ENCODE peak calls at places on chromosomes 16 and 17, in eight cellular contexts. One of them, this sample, is unnamed.

GRCh38 chr17:58082341-58082869 is 814 bp upstream of the DYNLL2 start:
- DNase-seq in tibial artery: no peak
- DNase-seq in IMR-90: no peak
- DNase-seq in choroid plexus epithelial cell: no peak
- DNase-seq in B cell: no peak
- DNase-seq in GM12865: no peak
- DNase-seq in type B pancreatic cell: no peak
- DNase-seq in progenitor cell of endocrine pancreas: no peak
- DNase-seq in this sample: no peak

GRCh38 chr17:47281246-47281645 is 27.6 kb downstream of the ITGB3 start:
- DNase-seq in tibial artery: no peak
- DNase-seq in IMR-90: no peak
- DNase-seq in choroid plexus epithelial cell: no peak
- DNase-seq in B cell: no peak
- DNase-seq in GM12865: no peak
- DNase-seq in type B pancreatic cell: no peak
- DNase-seq in progenitor cell of endocrine pancreas: no peak
- DNase-seq in this sample: no peak

GRCh38 chr17:3818786-3819185 is 17.8 kb upstream of the ITGAE start:
- DNase-seq in tibial artery: no peak
- DNase-seq in IMR-90: no peak
- DNase-seq in choroid plexus epithelial cell: peak
- DNase-seq in B cell: no peak
- DNase-seq in GM12865: peak
- DNase-seq in type B pancreatic cell: no peak
- DNase-seq in progenitor cell of endocrine pancreas: no peak
- DNase-seq in this sample: no peak

GRCh38 chr17:80637286-80637703 is 92.7 kb downstream of the RPTOR start:
- DNase-seq in tibial artery: no peak
- DNase-seq in IMR-90: no peak
- DNase-seq in choroid plexus epithelial cell: no peak
- DNase-seq in B cell: no peak
- DNase-seq in GM12865: no peak
- DNase-seq in type B pancreatic cell: no peak
- DNase-seq in progenitor cell of endocrine pancreas: no peak
- DNase-seq in this sample: no peak

GRCh38 chr17:49588312-49588711 is 12.6 kb downstream of the NXPH3 start:
- DNase-seq in tibial artery: no peak
- DNase-seq in IMR-90: no peak
- DNase-seq in choroid plexus epithelial cell: no peak
- DNase-seq in B cell: no peak
- DNase-seq in GM12865: no peak
- DNase-seq in type B pancreatic cell: no peak
- DNase-seq in progenitor cell of endocrine pancreas: no peak
- DNase-seq in this sample: no peak

GRCh38 chr16:24853830-24854229 is 8.1 kb downstream of the SLC5A11 start:
- DNase-seq in tibial artery: no peak
- DNase-seq in IMR-90: peak
- DNase-seq in choroid plexus epithelial cell: peak
- DNase-seq in B cell: no peak
- DNase-seq in GM12865: no peak
- DNase-seq in type B pancreatic cell: no peak
- DNase-seq in progenitor cell of endocrine pancreas: no peak
- DNase-seq in this sample: peak

GRCh38 chr17:4054446-4054845 is 88.4 kb downstream of the ZZEF1 start:
- DNase-seq in tibial artery: no peak
- DNase-seq in IMR-90: no peak
- DNase-seq in choroid plexus epithelial cell: no peak
- DNase-seq in B cell: no peak
- DNase-seq in GM12865: no peak
- DNase-seq in type B pancreatic cell: no peak
- DNase-seq in progenitor cell of endocrine pancreas: no peak
- DNase-seq in this sample: no peak

GRCh38 chr16:26139884-26140283 is 448.1 kb downstream of the HS3ST4 start:
- DNase-seq in tibial artery: no peak
- DNase-seq in IMR-90: no peak
- DNase-seq in choroid plexus epithelial cell: no peak
- DNase-seq in B cell: no peak
- DNase-seq in GM12865: no peak
- DNase-seq in type B pancreatic cell: no peak
- DNase-seq in progenitor cell of endocrine pancreas: no peak
- DNase-seq in this sample: no peak

GRCh38 chr16:67872131-67872630 is 671 bp upstream of the EDC4 start:
- DNase-seq in tibial artery: no peak
- DNase-seq in IMR-90: no peak
- DNase-seq in choroid plexus epithelial cell: no peak
- DNase-seq in B cell: no peak
- DNase-seq in GM12865: no peak
- DNase-seq in type B pancreatic cell: no peak
- DNase-seq in progenitor cell of endocrine pancreas: no peak
- DNase-seq in this sample: no peak

GRCh38 chr16:78390828-78391227 is 291.4 kb downstream of the WWOX start:
- DNase-seq in tibial artery: no peak
- DNase-seq in IMR-90: no peak
- DNase-seq in choroid plexus epithelial cell: no peak
- DNase-seq in B cell: no peak
- DNase-seq in GM12865: no peak
- DNase-seq in type B pancreatic cell: no peak
- DNase-seq in progenitor cell of endocrine pancreas: no peak
- DNase-seq in this sample: no peak

GRCh38 chr16:78396673-78397072 is 297.2 kb downstream of the WWOX start:
- DNase-seq in tibial artery: no peak
- DNase-seq in IMR-90: no peak
- DNase-seq in choroid plexus epithelial cell: no peak
- DNase-seq in B cell: no peak
- DNase-seq in GM12865: no peak
- DNase-seq in type B pancreatic cell: no peak
- DNase-seq in progenitor cell of endocrine pancreas: no peak
- DNase-seq in this sample: no peak

GRCh38 chr16:78395035-78395434 is 295.6 kb downstream of the WWOX start:
- DNase-seq in tibial artery: no peak
- DNase-seq in IMR-90: no peak
- DNase-seq in choroid plexus epithelial cell: no peak
- DNase-seq in B cell: no peak
- DNase-seq in GM12865: no peak
- DNase-seq in type B pancreatic cell: no peak
- DNase-seq in progenitor cell of endocrine pancreas: no peak
- DNase-seq in this sample: no peak

GRCh38 chr16:78392585-78393195 is 293.2 kb downstream of the WWOX start:
- DNase-seq in tibial artery: no peak
- DNase-seq in IMR-90: no peak
- DNase-seq in choroid plexus epithelial cell: no peak
- DNase-seq in B cell: no peak
- DNase-seq in GM12865: no peak
- DNase-seq in type B pancreatic cell: no peak
- DNase-seq in progenitor cell of endocrine pancreas: no peak
- DNase-seq in this sample: no peak

DNA sequence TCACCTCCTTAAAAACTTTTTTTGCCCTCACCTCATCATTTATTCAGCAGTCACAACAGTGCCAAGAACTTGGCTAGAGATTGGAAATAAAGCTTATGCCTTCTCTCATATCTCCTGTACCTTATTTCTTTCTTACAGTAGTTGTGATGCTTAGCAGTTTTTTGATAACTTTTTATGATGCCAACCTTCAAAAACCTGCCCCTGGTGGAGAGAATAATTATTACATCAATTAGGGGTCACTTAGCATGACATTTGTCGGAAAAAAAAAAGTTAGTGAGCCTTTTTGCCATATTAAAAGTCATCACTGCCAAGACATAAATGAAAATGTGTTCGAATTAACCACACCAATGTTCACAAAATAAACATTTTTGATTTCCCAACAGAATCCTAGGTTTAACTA is 296.6 kb downstream of the WWOX start:
- DNase-seq in tibial artery: no peak
- DNase-seq in IMR-90: no peak
- DNase-seq in choroid plexus epithelial cell: no peak
- DNase-seq in B cell: no peak
- DNase-seq in GM12865: no peak
- DNase-seq in type B pancreatic cell: no peak
- DNase-seq in progenitor cell of endocrine pancreas: no peak
- DNase-seq in this sample: no peak
- TF ChIP-seq CTCF in tibial artery: no peak
- TF ChIP-seq CTCF in IMR-90: no peak
- TF ChIP-seq CTCF in choroid plexus epithelial cell: no peak
- TF ChIP-seq CTCF in B cell: peak
- TF ChIP-seq CTCF in GM12865: no peak
- TF ChIP-seq CTCF in type B pancreatic cell: peak
- TF ChIP-seq CTCF in progenitor cell of endocrine pancreas: peak
- TF ChIP-seq CTCF in this sample: peak

DNA sequence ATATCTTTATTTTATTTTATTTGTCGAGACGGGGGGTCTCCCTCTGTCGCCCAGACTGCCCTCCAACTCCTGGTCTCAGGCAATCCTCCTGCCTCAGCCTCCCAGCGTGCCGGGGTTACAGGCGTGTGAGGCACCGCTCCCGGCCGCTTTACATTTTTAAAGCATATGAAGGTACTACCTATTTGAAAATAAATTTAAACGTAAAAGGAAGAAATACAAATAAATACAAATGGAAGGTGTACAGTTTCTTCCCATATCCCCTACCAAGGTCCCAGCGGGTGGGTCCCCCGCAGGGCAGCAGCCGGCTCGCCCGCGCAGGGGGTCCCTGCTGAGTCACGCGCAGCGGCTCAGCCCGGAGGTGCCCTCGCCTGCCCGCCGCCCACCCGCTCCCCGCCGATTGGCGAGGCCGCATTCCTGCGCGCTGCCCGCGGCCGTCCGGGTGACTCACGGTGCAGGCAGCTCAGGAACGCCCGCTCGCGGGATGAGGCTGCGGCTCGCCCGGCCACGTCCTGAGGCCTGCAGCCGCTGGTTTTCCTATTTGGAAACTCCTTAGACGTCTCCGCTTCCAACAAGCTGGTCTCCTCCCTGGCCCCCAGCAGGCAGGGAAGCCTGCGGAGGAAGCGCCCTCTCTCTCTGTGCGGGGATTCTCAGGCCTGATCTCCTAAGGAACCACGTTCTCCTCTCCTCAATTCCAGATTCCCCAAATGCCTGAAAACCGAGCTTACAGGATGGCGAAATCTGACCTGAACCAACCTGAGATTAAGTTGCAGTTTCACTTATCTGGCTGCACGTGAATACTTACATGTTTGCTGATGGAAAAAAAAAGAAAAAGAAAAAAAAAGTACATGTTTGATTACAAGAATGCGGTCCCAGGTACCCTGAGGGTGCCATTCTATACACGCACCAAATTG is 54.8 kb upstream of the MAP3K14 start:
- DNase-seq in tibial artery: peak
- DNase-seq in IMR-90: peak
- DNase-seq in choroid plexus epithelial cell: peak
- DNase-seq in B cell: no peak
- DNase-seq in GM12865: no peak
- DNase-seq in type B pancreatic cell: peak
- DNase-seq in progenitor cell of endocrine pancreas: peak
- DNase-seq in this sample: peak
- TF ChIP-seq CTCF in tibial artery: no peak
- TF ChIP-seq CTCF in IMR-90: no peak
- TF ChIP-seq CTCF in choroid plexus epithelial cell: no peak
- TF ChIP-seq CTCF in B cell: no peak
- TF ChIP-seq CTCF in GM12865: no peak
- TF ChIP-seq CTCF in type B pancreatic cell: no peak
- TF ChIP-seq CTCF in progenitor cell of endocrine pancreas: no peak
- TF ChIP-seq CTCF in this sample: no peak

DNA sequence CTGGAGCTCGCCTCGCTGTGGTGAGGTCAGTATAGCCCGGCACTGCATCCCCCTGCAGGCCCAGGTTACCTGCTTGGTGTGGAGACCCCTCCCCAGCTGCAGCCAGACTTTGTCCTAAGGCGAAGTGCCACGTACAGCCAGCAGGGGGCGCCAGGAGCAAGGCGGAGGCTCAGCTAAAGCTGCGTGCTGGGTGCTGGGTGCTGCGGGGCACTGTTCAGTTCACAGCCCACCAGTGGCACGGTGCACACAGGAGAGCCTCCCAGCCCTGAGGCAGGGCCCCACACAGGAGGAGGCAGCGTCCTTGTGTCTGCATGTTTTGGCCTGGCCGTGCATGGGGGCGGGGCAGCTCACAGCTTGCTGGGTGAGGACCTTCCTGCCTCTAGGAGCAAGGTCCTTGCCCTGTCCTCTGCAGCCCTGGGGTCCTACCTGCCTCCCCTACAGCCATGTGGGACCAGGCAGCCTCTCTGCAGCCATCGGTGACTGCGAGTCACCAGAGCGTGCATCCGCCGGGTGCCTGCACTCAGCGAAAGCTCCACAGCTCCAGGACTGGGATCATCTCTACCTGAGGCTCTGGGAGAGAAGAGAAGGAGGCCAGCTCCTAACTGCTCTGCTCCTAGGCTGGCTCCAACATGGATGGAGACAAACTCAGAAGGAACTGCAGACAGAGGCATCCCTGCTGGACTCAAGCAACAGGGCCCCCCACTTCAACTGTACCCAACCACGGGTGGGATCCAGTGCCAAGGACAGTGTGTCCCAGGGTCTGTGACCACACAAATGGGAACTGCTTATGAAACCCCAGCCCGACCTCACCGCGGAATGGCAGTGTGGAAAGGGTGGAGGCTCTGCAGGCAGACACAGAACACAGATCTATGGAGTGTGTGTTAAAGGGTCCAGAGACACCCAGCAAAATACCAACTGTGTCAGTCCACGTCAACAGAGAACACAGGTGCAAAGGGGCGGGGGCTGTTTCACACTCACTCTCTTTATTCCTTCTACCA is 19.0 kb downstream of the SLC7A5 start:
- DNase-seq in tibial artery: no peak
- DNase-seq in IMR-90: peak
- DNase-seq in choroid plexus epithelial cell: peak
- DNase-seq in B cell: peak
- DNase-seq in GM12865: peak
- DNase-seq in type B pancreatic cell: no peak
- DNase-seq in progenitor cell of endocrine pancreas: peak
- DNase-seq in this sample: peak
- TF ChIP-seq CTCF in tibial artery: peak
- TF ChIP-seq CTCF in IMR-90: peak
- TF ChIP-seq CTCF in choroid plexus epithelial cell: peak
- TF ChIP-seq CTCF in B cell: peak
- TF ChIP-seq CTCF in GM12865: peak
- TF ChIP-seq CTCF in type B pancreatic cell: peak
- TF ChIP-seq CTCF in progenitor cell of endocrine pancreas: peak
- TF ChIP-seq CTCF in this sample: peak

GRCh38 chr16:30980068-30980371 is 5.0 kb upstream of the HSD3B7 start:
- DNase-seq in tibial artery: no peak
- DNase-seq in IMR-90: no peak
- DNase-seq in choroid plexus epithelial cell: no peak
- DNase-seq in B cell: no peak
- DNase-seq in GM12865: no peak
- DNase-seq in type B pancreatic cell: no peak
- DNase-seq in progenitor cell of endocrine pancreas: no peak
- DNase-seq in this sample: no peak

GRCh38 chr16:30976486-30976885 is 8.5 kb upstream of the HSD3B7 start:
- DNase-seq in tibial artery: no peak
- DNase-seq in IMR-90: no peak
- DNase-seq in choroid plexus epithelial cell: no peak
- DNase-seq in B cell: no peak
- DNase-seq in GM12865: no peak
- DNase-seq in type B pancreatic cell: no peak
- DNase-seq in progenitor cell of endocrine pancreas: no peak
- DNase-seq in this sample: no peak

GRCh38 chr16:30979170-30980067 is 5.6 kb upstream of the HSD3B7 start:
- DNase-seq in tibial artery: no peak
- DNase-seq in IMR-90: no peak
- DNase-seq in choroid plexus epithelial cell: no peak
- DNase-seq in B cell: no peak
- DNase-seq in GM12865: no peak
- DNase-seq in type B pancreatic cell: no peak
- DNase-seq in progenitor cell of endocrine pancreas: no peak
- DNase-seq in this sample: no peak

GRCh38 chr16:30980434-30980833 is 4.6 kb upstream of the HSD3B7 start:
- DNase-seq in tibial artery: no peak
- DNase-seq in IMR-90: no peak
- DNase-seq in choroid plexus epithelial cell: no peak
- DNase-seq in B cell: no peak
- DNase-seq in GM12865: no peak
- DNase-seq in type B pancreatic cell: no peak
- DNase-seq in progenitor cell of endocrine pancreas: no peak
- DNase-seq in this sample: no peak

GRCh38 chr16:30977502-30977901 is 7.5 kb upstream of the HSD3B7 start:
- DNase-seq in tibial artery: no peak
- DNase-seq in IMR-90: no peak
- DNase-seq in choroid plexus epithelial cell: no peak
- DNase-seq in B cell: no peak
- DNase-seq in GM12865: no peak
- DNase-seq in type B pancreatic cell: no peak
- DNase-seq in progenitor cell of endocrine pancreas: no peak
- DNase-seq in this sample: no peak
- TF ChIP-seq CTCF in tibial artery: no peak
- TF ChIP-seq CTCF in IMR-90: peak
- TF ChIP-seq CTCF in choroid plexus epithelial cell: peak
- TF ChIP-seq CTCF in B cell: peak
- TF ChIP-seq CTCF in GM12865: peak
- TF ChIP-seq CTCF in type B pancreatic cell: peak
- TF ChIP-seq CTCF in progenitor cell of endocrine pancreas: peak
- TF ChIP-seq CTCF in this sample: peak

This sample was measured in mesothelial cell of epicardium.